ENCODE peak calls at places on chromosome 1, in ten cellular contexts. V is PC-3, R is stomach, Z is astrocyte of the cerebellum, P is sigmoid colon, D is astrocyte of the spinal cord, T is OCI-LY7, X is NB4, W is psoas muscle, Y is GM06990. A is an unnamed sample.

GRCh38 chr1:21497466-21498061 is 11.7 kb upstream of the ALPL start:
- DNase-seq in D (no peak), Z (no peak), P (no peak), T (no peak), W (no peak), V (no peak), Y (no peak), R (no peak), X (no peak), A (no peak)

GRCh38 chr1:246210751-246211150 is 296.3 kb downstream of the SMYD3 start:
- DNase-seq in T (no peak), Y (no peak), R (no peak), D (no peak), V (no peak), W (no peak), Z (no peak), P (no peak), X (no peak), A (no peak)

GRCh38 chr1:20440785-20441200 is 45.2 kb downstream of the CAMK2N1 start:
- DNase-seq in P (no peak), X (peak), T (peak), D (peak), Y (no peak), V (peak), W (no peak), Z (no peak), R (peak), A (no peak)

GRCh38 chr1:201715351-201715750 is 113.6 kb upstream of the IPO9 start:
- DNase-seq in X (no peak), W (no peak), T (no peak), D (no peak), V (no peak), R (no peak), Y (no peak), P (no peak), Z (no peak), A (no peak)

GRCh38 chr1:186802388-186802787 is 26.4 kb upstream of the PLA2G4A start:
- DNase-seq in T (no peak), X (no peak), W (no peak), R (no peak), D (no peak), Y (no peak), V (no peak), P (no peak), Z (no peak), A (no peak)

GRCh38 chr1:26697978-26698849 is 2.4 kb downstream of the ARID1A start:
- DNase-seq in D (peak), P (peak), W (peak), T (peak), X (peak), V (peak), Z (peak), Y (peak), R (peak), A (peak)

GRCh38 chr1:117017648-117018047 is 16.1 kb downstream of the CD101 start:
- DNase-seq in X (no peak), P (no peak), W (no peak), Z (no peak), T (no peak), V (no peak), Y (no peak), R (no peak), D (no peak), A (no peak)

GRCh38 chr1:219066631-219067349 is 106.9 kb upstream of the LYPLAL1 start:
- DNase-seq in X (peak), T (no peak), W (no peak), R (no peak), V (peak), Z (peak), Y (no peak), D (peak), P (no peak), A (peak)

GRCh38 chr1:54273092-54273836 is 73.3 kb downstream of the MRPL37 start:
- DNase-seq in X (no peak), T (peak), P (peak), Z (peak), Y (no peak), W (peak), R (peak), D (peak), V (no peak), A (peak)

GRCh38 chr1:200252526-200252925 is 157.3 kb downstream of the ZNF281 start:
- DNase-seq in Y (no peak), R (no peak), D (peak), V (peak), X (no peak), Z (no peak), T (no peak), W (no peak), P (no peak), A (no peak)

GRCh38 chr1:234827181-234827580 is 217.2 kb upstream of the IRF2BP2 start:
- DNase-seq in W (no peak), T (no peak), V (no peak), Z (no peak), P (no peak), R (no peak), X (no peak), D (no peak), Y (no peak), A (no peak)

GRCh38 chr1:203324103-203325003 is 19.0 kb downstream of the BTG2 start:
- DNase-seq in X (peak), W (no peak), V (no peak), T (peak), P (peak), R (no peak), Z (no peak), Y (no peak), D (no peak), A (no peak)

GRCh38 chr1:168431882-168432281 is 111.9 kb downstream of the XCL2 start:
- DNase-seq in V (no peak), W (no peak), Z (no peak), D (no peak), X (no peak), R (no peak), P (no peak), Y (no peak), T (no peak), A (no peak)

GRCh38 chr1:25356848-25357247 is 18.7 kb downstream of the TMEM50A start:
- DNase-seq in W (no peak), Z (no peak), R (no peak), D (no peak), X (no peak), T (no peak), P (no peak), V (peak), Y (no peak), A (no peak)

GRCh38 chr1:17355898-17356297 is 16.1 kb upstream of the PADI6 start:
- DNase-seq in R (no peak), W (no peak), T (peak), V (no peak), D (no peak), Y (no peak), P (no peak), X (no peak), Z (no peak), A (no peak)

GRCh38 chr1:43318831-43319230 is 18.0 kb downstream of the TIE1 start:
- DNase-seq in Z (no peak), D (no peak), R (no peak), V (no peak), P (peak), Y (no peak), X (no peak), W (no peak), T (no peak), A (no peak)

GRCh38 chr1:246651012-246651411 is 73.2 kb upstream of the SCCPDH start:
- DNase-seq in R (no peak), Z (no peak), X (no peak), D (no peak), Y (no peak), P (no peak), T (no peak), W (no peak), V (no peak), A (no peak)

GRCh38 chr1:24107462-24108225 is 4.3 kb downstream of the MYOM3 start:
- DNase-seq in W (peak), Y (no peak), P (no peak), D (peak), X (no peak), Z (peak), T (no peak), R (no peak), V (peak), A (no peak)

GRCh38 chr1:38326135-38326534 is 279.5 kb upstream of the POU3F1 start:
- DNase-seq in X (no peak), R (no peak), T (no peak), Y (no peak), D (no peak), Z (no peak), P (no peak), W (no peak), V (no peak), A (no peak)

GRCh38 chr1:245014247-245015029 is 140.3 kb upstream of the KIF26B start:
- DNase-seq in W (no peak), T (no peak), V (peak), Y (no peak), X (no peak), D (no peak), P (no peak), Z (no peak), R (no peak), A (no peak)

GRCh38 chr1:25130895-25131294 is 101.4 kb downstream of the SYF2 start:
- DNase-seq in X (no peak), Y (no peak), V (no peak), P (no peak), D (no peak), Z (no peak), R (no peak), W (no peak), T (no peak), A (no peak)

GRCh38 chr1:20411196-20411980 is 74.6 kb downstream of the CAMK2N1 start:
- DNase-seq in V (peak), D (peak), T (no peak), P (no peak), Z (peak), X (no peak), R (no peak), Y (no peak), W (no peak), A (peak)

GRCh38 chr1:4468804-4469514 is 185.4 kb upstream of the AJAP1 start:
- DNase-seq in T (no peak), R (no peak), X (no peak), Y (no peak), W (no peak), V (no peak), D (no peak), P (no peak), Z (no peak), A (no peak)

GRCh38 chr1:159282118-159282517 is 20.0 kb upstream of the FCER1A start:
- DNase-seq in Y (no peak), W (no peak), X (no peak), V (peak), R (no peak), T (no peak), P (no peak), Z (no peak), D (no peak), A (no peak)

GRCh38 chr1:19894218-19894617 is 12.0 kb downstream of the OTUD3 start:
- DNase-seq in W (no peak), D (peak), P (no peak), T (no peak), Z (no peak), R (no peak), V (peak), X (no peak), Y (no peak), A (no peak)

GRCh38 chr1:29648026-29648425 is 411.7 kb downstream of the PTPRU start:
- DNase-seq in P (no peak), Y (no peak), Z (no peak), X (no peak), V (no peak), W (no peak), D (no peak), R (no peak), T (no peak), A (no peak)

GRCh38 chr1:182781849-182782586 is 7.6 kb upstream of the NPL start:
- DNase-seq in D (peak), W (peak), Z (no peak), R (peak), Y (peak), V (peak), X (peak), P (peak), T (peak), A (no peak)

GRCh38 chr1:154865442-154866256 is 4.4 kb downstream of the KCNN3 start:
- DNase-seq in Y (no peak), T (peak), R (no peak), W (peak), Z (no peak), D (no peak), P (no peak), V (no peak), X (peak), A (no peak)

GRCh38 chr1:178997428-178997827 is 28.3 kb upstream of the FAM20B start:
- DNase-seq in X (no peak), Y (no peak), Z (no peak), W (no peak), P (no peak), T (no peak), V (no peak), D (no peak), R (no peak), A (no peak)

GRCh38 chr1:91683598-91683951 is 182.9 kb downstream of the CDC7 start:
- DNase-seq in X (no peak), T (no peak), R (no peak), W (peak), V (no peak), Z (no peak), Y (no peak), D (no peak), P (no peak), A (no peak)

GRCh38 chr1:181061891-181062777 is 26.4 kb upstream of the IER5 start:
- DNase-seq in P (no peak), D (no peak), X (peak), V (no peak), Y (peak), R (no peak), T (peak), W (peak), Z (no peak), A (no peak)

GRCh38 chr1:51287966-51288365 is 42.4 kb downstream of the TTC39A start:
- DNase-seq in W (no peak), D (no peak), R (no peak), Z (no peak), X (no peak), Y (no peak), T (no peak), P (no peak), V (no peak), A (no peak)

GRCh38 chr1:182671779-182672486 is 12.5 kb downstream of the RGS8 start:
- DNase-seq in R (no peak), Z (no peak), T (no peak), V (no peak), D (no peak), P (no peak), Y (peak), X (no peak), W (no peak), A (no peak)

GRCh38 chr1:160884579-160884978 is 401 bp downstream of the ITLN1 start:
- DNase-seq in P (no peak), D (no peak), V (peak), Z (no peak), T (peak), X (peak), Y (no peak), W (no peak), R (no peak), A (no peak)

GRCh38 chr1:55463814-55464445 is 248.8 kb upstream of the USP24 start:
- DNase-seq in W (peak), X (no peak), R (no peak), D (no peak), Y (no peak), Z (no peak), V (no peak), P (peak), T (no peak), A (no peak)

GRCh38 chr1:110433803-110434202 is 17.1 kb upstream of the PROK1 start:
- DNase-seq in P (no peak), X (peak), Z (no peak), V (peak), Y (no peak), T (peak), D (peak), W (peak), R (peak), A (no peak)
- TF ChIP-seq CTCF in P (no peak), X (peak), Z (no peak), V (peak), Y (peak), T (peak), D (no peak), W (no peak), R (no peak), A (no peak)

GRCh38 chr1:81252471-81253160 is 548.1 kb upstream of the ADGRL2 start:
- DNase-seq in V (no peak), R (no peak), Y (no peak), P (no peak), Z (no peak), W (no peak), D (no peak), X (no peak), T (no peak), A (no peak)
- H3K4me3 ChIP-seq in V (no peak), R (no peak), Y (no peak), P (no peak), Z (no peak), W (no peak), D (no peak), X (no peak), T (no peak), A (no peak)

GRCh38 chr1:30762152-30762930 is 4.8 kb upstream of the LAPTM5 start:
- DNase-seq in V (no peak), W (no peak), P (no peak), T (no peak), D (no peak), Z (no peak), Y (no peak), R (no peak), X (no peak), A (no peak)

GRCh38 chr1:30759718-30760281 is 2.2 kb upstream of the LAPTM5 start:
- DNase-seq in T (no peak), Y (peak), V (no peak), Z (no peak), X (no peak), W (no peak), P (no peak), D (no peak), R (no peak), A (no peak)

GRCh38 chr1:30761312-30762151 is 4.0 kb upstream of the LAPTM5 start:
- DNase-seq in W (peak), R (no peak), Y (no peak), D (peak), Z (no peak), V (no peak), X (peak), T (no peak), P (no peak), A (no peak)

GRCh38 chr1:30758785-30759380 is 1.3 kb upstream of the LAPTM5 start:
- DNase-seq in P (no peak), X (peak), Y (peak), D (no peak), T (peak), V (peak), R (no peak), W (no peak), Z (no peak), A (peak)

GRCh38 chr1:30760596-30761311 is 3.2 kb upstream of the LAPTM5 start:
- DNase-seq in T (peak), W (no peak), D (no peak), X (no peak), R (no peak), V (no peak), P (no peak), Z (no peak), Y (peak), A (no peak)
- TF ChIP-seq CTCF in T (no peak), W (no peak), D (no peak), X (no peak), R (no peak), V (no peak), P (no peak), Z (no peak), Y (no peak), A (no peak)

GRCh38 chr1:233615571-233615970 is 1.7 kb downstream of the KCNK1 start:
- DNase-seq in T (no peak), W (no peak), Z (no peak), D (no peak), V (peak), X (no peak), P (no peak), Y (no peak), R (no peak), A (no peak)

GRCh38 chr1:233617025-233617424 is 3.1 kb downstream of the KCNK1 start:
- DNase-seq in Y (peak), D (no peak), T (no peak), W (no peak), Z (no peak), V (no peak), P (no peak), R (no peak), X (no peak), A (no peak)

GRCh38 chr1:233613252-233614172 is at the start of gene KCNK1:
- DNase-seq in W (peak), V (peak), X (no peak), R (peak), Z (peak), D (peak), Y (peak), T (no peak), P (peak), A (peak)

GRCh38 chr1:233614173-233614742 is 352 bp downstream of the KCNK1 start:
- DNase-seq in R (peak), Z (peak), D (peak), T (no peak), Y (peak), W (peak), X (no peak), P (no peak), V (peak), A (no peak)

DNA sequence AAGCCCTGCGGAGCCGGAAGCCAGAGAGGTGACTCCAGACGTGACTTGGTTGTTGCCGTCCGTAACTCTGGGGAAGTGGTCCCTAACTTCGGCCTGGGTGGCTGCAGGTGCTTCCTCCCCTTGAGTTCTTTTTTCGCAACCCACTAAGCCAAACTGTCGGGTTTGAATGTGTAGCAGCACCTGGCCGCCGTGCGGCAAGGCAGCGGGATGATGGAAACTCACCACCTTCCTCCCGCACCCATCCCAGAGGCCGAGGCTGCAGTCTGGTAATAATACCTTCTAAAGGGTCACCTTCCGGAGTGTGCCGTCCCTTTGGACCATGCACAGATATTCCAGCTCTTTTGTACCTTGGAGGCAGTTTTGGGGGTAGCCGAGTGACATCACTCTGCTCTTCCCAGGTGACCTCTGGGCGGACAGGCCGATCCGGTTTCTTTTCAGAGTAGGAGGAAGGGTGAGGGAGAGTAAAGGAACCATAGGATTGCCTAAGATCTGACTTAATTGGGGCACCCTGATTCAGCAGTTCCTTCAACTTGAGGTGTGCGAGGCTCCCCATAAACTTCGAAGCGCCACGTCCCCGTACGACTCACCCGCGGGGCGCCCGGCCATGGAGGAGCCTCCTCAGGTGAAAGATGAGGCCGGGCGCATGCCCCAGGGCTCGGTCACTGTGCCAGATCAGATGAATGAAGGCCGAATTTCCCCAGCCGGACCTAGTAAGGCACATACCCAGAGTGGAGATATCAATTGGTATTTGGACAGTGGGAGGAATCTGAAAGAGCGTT is 1.0 kb downstream of the KCNK1 start:
- DNase-seq in P (no peak), T (no peak), W (no peak), R (peak), Z (no peak), Y (peak), V (peak), X (no peak), D (no peak), A (no peak)
- H3K4me3 ChIP-seq in P (peak), T (no peak), W (peak), R (peak), Z (peak), Y (peak), V (peak), X (no peak), D (peak), A (peak)

GRCh38 chr1:230917284-230918135 is 49.2 kb upstream of the C1orf198 start:
- DNase-seq in V (peak), Y (no peak), P (peak), X (peak), D (peak), Z (peak), R (peak), W (peak), T (peak), A (peak)

GRCh38 chr1:230916607-230917283 is 48.4 kb upstream of the C1orf198 start:
- DNase-seq in W (no peak), X (no peak), T (no peak), R (no peak), P (no peak), D (no peak), V (no peak), Y (no peak), Z (no peak), A (no peak)

GRCh38 chr1:230919201-230919600 is 50.9 kb upstream of the C1orf198 start:
- DNase-seq in W (no peak), Y (no peak), D (no peak), Z (no peak), T (no peak), P (no peak), V (no peak), X (no peak), R (no peak), A (no peak)

GRCh38 chr1:230926182-230926581 is 52.5 kb downstream of the TTC13 start:
- DNase-seq in W (no peak), V (no peak), Y (no peak), D (no peak), T (no peak), X (no peak), P (no peak), R (no peak), Z (no peak), A (no peak)

GRCh38 chr1:230922620-230923019 is 54.3 kb upstream of the C1orf198 start:
- DNase-seq in V (no peak), X (no peak), D (no peak), T (peak), Y (no peak), R (no peak), P (no peak), W (no peak), Z (no peak), A (no peak)
- TF ChIP-seq CTCF in V (no peak), X (no peak), D (no peak), T (peak), Y (no peak), R (no peak), P (no peak), W (no peak), Z (peak), A (peak)

DNA sequence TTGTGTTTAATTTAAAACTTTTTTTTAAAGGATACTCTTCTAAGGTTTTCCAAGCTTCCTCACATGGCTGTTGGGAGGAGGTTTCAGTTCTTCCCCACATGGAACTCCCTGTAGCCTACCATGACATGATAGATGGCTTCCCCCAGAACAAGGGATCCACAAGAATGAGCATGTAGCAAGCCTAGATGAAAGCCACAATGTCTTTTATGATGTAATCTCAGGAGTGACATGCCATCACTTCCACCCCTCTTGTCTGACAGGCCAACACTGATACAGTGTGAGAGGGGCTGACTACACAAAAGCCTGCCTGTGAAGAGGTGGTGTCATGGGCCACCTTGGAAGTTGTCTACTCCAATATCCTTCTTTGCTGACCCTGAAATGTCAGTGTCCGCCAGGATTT is 32.0 kb downstream of the CD34 start:
- DNase-seq in Y (no peak), V (no peak), W (no peak), D (no peak), R (peak), Z (no peak), X (peak), T (no peak), P (no peak), A (no peak)
- H3K4me3 ChIP-seq in Y (no peak), V (no peak), W (no peak), D (no peak), R (no peak), Z (no peak), X (no peak), T (no peak), P (no peak), A (no peak)